ENCODE peak calls at places on chromosome 16, in seven cellular contexts. One of them, this sample, is unnamed.

GRCh38 chr16:84198401-84198800 is 7.4 kb downstream of the ADAD2 start:
- DNase-seq in HCT116: no peak
- DNase-seq in SK-N-SH: no peak
- DNase-seq in GM12878: no peak
- DNase-seq in H1: no peak
- DNase-seq in K562: no peak
- DNase-seq in HepG2: no peak
- DNase-seq in this sample: no peak

GRCh38 chr16:8944113-8944765 is 19.5 kb downstream of the USP7 start:
- DNase-seq in HCT116: no peak
- DNase-seq in SK-N-SH: no peak
- DNase-seq in GM12878: peak; percentile 58
- DNase-seq in H1: no peak
- DNase-seq in K562: no peak
- DNase-seq in HepG2: no peak
- DNase-seq in this sample: no peak

GRCh38 chr16:3170440-3171180 is 17.4 kb upstream of the OR1F1 start:
- DNase-seq in HCT116: no peak
- DNase-seq in SK-N-SH: no peak
- DNase-seq in GM12878: no peak
- DNase-seq in H1: peak; percentile 77
- DNase-seq in K562: no peak
- DNase-seq in HepG2: no peak
- DNase-seq in this sample: no peak

GRCh38 chr16:10126686-10127085 is 55.5 kb downstream of the GRIN2A start:
- DNase-seq in HCT116: no peak
- DNase-seq in SK-N-SH: no peak
- DNase-seq in GM12878: no peak
- DNase-seq in H1: no peak
- DNase-seq in K562: no peak
- DNase-seq in HepG2: no peak
- DNase-seq in this sample: no peak

GRCh38 chr16:69861276-69862030 is 89.7 kb upstream of the CLEC18A start:
- DNase-seq in HCT116: no peak
- DNase-seq in SK-N-SH: no peak
- DNase-seq in GM12878: no peak
- DNase-seq in H1: no peak
- DNase-seq in K562: no peak
- DNase-seq in HepG2: no peak
- DNase-seq in this sample: no peak

GRCh38 chr16:56480776-56481467 is 29.6 kb downstream of the OGFOD1 start:
- DNase-seq in HCT116: no peak
- DNase-seq in SK-N-SH: no peak
- DNase-seq in GM12878: no peak
- DNase-seq in H1: no peak
- DNase-seq in K562: no peak
- DNase-seq in HepG2: no peak
- DNase-seq in this sample: no peak

GRCh38 chr16:82263456-82264159 is 93.6 kb upstream of the MPHOSPH6 start:
- DNase-seq in HCT116: peak; percentile 53
- DNase-seq in SK-N-SH: peak; percentile 51
- DNase-seq in GM12878: peak; percentile 5
- DNase-seq in H1: peak; percentile 68
- DNase-seq in K562: peak; percentile 89
- DNase-seq in HepG2: peak; percentile 56
- DNase-seq in this sample: peak; percentile 84

GRCh38 chr16:57906385-57907316 is 64.3 kb downstream of the CNGB1 start:
- DNase-seq in HCT116: no peak
- DNase-seq in SK-N-SH: no peak
- DNase-seq in GM12878: no peak
- DNase-seq in H1: peak; percentile 88
- DNase-seq in K562: peak; percentile 38
- DNase-seq in HepG2: no peak
- DNase-seq in this sample: no peak

GRCh38 chr16:56742030-56742984 is 12.4 kb downstream of the NUP93 start:
- DNase-seq in HCT116: peak; percentile 22
- DNase-seq in SK-N-SH: no peak
- DNase-seq in GM12878: no peak
- DNase-seq in H1: no peak
- DNase-seq in K562: no peak
- DNase-seq in HepG2: no peak
- DNase-seq in this sample: no peak

GRCh38 chr16:19912445-19913305 is 28.0 kb upstream of the GPRC5B start:
- DNase-seq in HCT116: peak; percentile 8
- DNase-seq in SK-N-SH: no peak
- DNase-seq in GM12878: no peak
- DNase-seq in H1: no peak
- DNase-seq in K562: no peak
- DNase-seq in HepG2: no peak
- DNase-seq in this sample: no peak

GRCh38 chr16:57167951-57168350 is 17.9 kb downstream of the PSME3IP1 start:
- DNase-seq in HCT116: peak; percentile 36
- DNase-seq in SK-N-SH: peak; percentile 46
- DNase-seq in GM12878: no peak
- DNase-seq in H1: no peak
- DNase-seq in K562: no peak
- DNase-seq in HepG2: peak; percentile 53
- DNase-seq in this sample: peak; percentile 41

GRCh38 chr16:7408700-7409340 is 76.2 kb downstream of the RBFOX1 start:
- DNase-seq in HCT116: no peak
- DNase-seq in SK-N-SH: no peak
- DNase-seq in GM12878: no peak
- DNase-seq in H1: no peak
- DNase-seq in K562: no peak
- DNase-seq in HepG2: no peak
- DNase-seq in this sample: no peak

GRCh38 chr16:2244301-2244700 is 7.1 kb downstream of the ECI1 start:
- DNase-seq in HCT116: no peak
- DNase-seq in SK-N-SH: peak; percentile 66
- DNase-seq in GM12878: no peak
- DNase-seq in H1: no peak
- DNase-seq in K562: peak; percentile 46
- DNase-seq in HepG2: no peak
- DNase-seq in this sample: no peak

GRCh38 chr16:69727916-69728270 is 1.5 kb upstream of the NQO1 start:
- DNase-seq in HCT116: no peak
- DNase-seq in SK-N-SH: no peak
- DNase-seq in GM12878: no peak
- DNase-seq in H1: no peak
- DNase-seq in K562: no peak
- DNase-seq in HepG2: no peak
- DNase-seq in this sample: no peak

GRCh38 chr16:28865722-28866453 is 2.2 kb downstream of the SH2B1 start:
- DNase-seq in HCT116: no peak
- DNase-seq in SK-N-SH: no peak
- DNase-seq in GM12878: no peak
- DNase-seq in H1: no peak
- DNase-seq in K562: no peak
- DNase-seq in HepG2: peak; percentile 51
- DNase-seq in this sample: no peak

GRCh38 chr16:77199211-77199610 is at the start of gene SYCE1L:
- DNase-seq in HCT116: no peak
- DNase-seq in SK-N-SH: no peak
- DNase-seq in GM12878: no peak
- DNase-seq in H1: no peak
- DNase-seq in K562: no peak
- DNase-seq in HepG2: no peak
- DNase-seq in this sample: no peak

GRCh38 chr16:56311208-56312027 is 113.9 kb downstream of the AMFR start:
- DNase-seq in HCT116: no peak
- DNase-seq in SK-N-SH: no peak
- DNase-seq in GM12878: no peak
- DNase-seq in H1: no peak
- DNase-seq in K562: no peak
- DNase-seq in HepG2: no peak
- DNase-seq in this sample: no peak

GRCh38 chr16:23252310-23252709 is 49.8 kb upstream of the SCNN1B start:
- DNase-seq in HCT116: no peak
- DNase-seq in SK-N-SH: no peak
- DNase-seq in GM12878: no peak
- DNase-seq in H1: no peak
- DNase-seq in K562: no peak
- DNase-seq in HepG2: no peak
- DNase-seq in this sample: no peak

GRCh38 chr16:29107299-29107698 is 122.4 kb downstream of the LAT start:
- DNase-seq in HCT116: no peak
- DNase-seq in SK-N-SH: no peak
- DNase-seq in GM12878: no peak
- DNase-seq in H1: peak; percentile 63
- DNase-seq in K562: peak; percentile 35
- DNase-seq in HepG2: no peak
- DNase-seq in this sample: peak; percentile 24

GRCh38 chr16:9092282-9092962 is 978 bp downstream of the HAPSTR1 start:
- DNase-seq in HCT116: no peak
- DNase-seq in SK-N-SH: peak; percentile 73
- DNase-seq in GM12878: no peak
- DNase-seq in H1: peak; percentile 75
- DNase-seq in K562: peak; percentile 66
- DNase-seq in HepG2: peak; percentile 41
- DNase-seq in this sample: no peak

GRCh38 chr16:81860310-81860709 is 81.2 kb downstream of the PLCG2 start:
- DNase-seq in HCT116: no peak
- DNase-seq in SK-N-SH: no peak
- DNase-seq in GM12878: no peak
- DNase-seq in H1: no peak
- DNase-seq in K562: no peak
- DNase-seq in HepG2: no peak
- DNase-seq in this sample: no peak

DNA sequence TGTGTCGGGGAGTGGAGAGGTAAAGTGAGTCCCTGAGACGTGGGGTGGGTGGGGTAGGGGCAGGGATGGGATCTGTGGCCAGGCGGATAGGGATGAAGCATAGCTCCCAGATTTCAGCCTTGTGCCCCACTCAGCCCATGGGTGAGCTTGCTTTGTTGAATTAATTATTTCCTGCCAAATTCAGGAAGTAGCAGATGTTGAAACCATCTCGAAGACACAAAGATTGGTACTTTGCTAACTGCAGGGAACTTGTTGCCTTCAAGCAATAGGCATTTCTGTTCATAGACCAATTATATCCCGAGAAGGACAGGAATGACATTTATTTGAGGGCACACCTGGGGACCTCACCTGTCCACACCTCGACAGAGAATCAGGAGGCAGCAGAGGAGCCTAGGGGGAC is 11.0 kb upstream of the C16orf74 start:
- DNase-seq in HCT116: no peak
- DNase-seq in SK-N-SH: no peak
- DNase-seq in GM12878: no peak
- DNase-seq in H1: no peak
- DNase-seq in K562: no peak
- DNase-seq in HepG2: no peak
- DNase-seq in this sample: no peak
- TF ChIP-seq JUND in HCT116: no peak
- TF ChIP-seq JUND in SK-N-SH: no peak
- TF ChIP-seq JUND in GM12878: no peak
- TF ChIP-seq JUND in H1: no peak
- TF ChIP-seq JUND in K562: no peak
- TF ChIP-seq JUND in HepG2: no peak
- TF ChIP-seq JUND in this sample: no peak

GRCh38 chr16:71594000-71594646 is 17.2 kb upstream of the TAT start:
- DNase-seq in HCT116: no peak
- DNase-seq in SK-N-SH: no peak
- DNase-seq in GM12878: no peak
- DNase-seq in H1: no peak
- DNase-seq in K562: no peak
- DNase-seq in HepG2: peak; percentile 93
- DNase-seq in this sample: peak; percentile 59
- TF ChIP-seq JUND in HCT116: no peak
- TF ChIP-seq JUND in SK-N-SH: no peak
- TF ChIP-seq JUND in GM12878: no peak
- TF ChIP-seq JUND in H1: no peak
- TF ChIP-seq JUND in K562: no peak
- TF ChIP-seq JUND in HepG2: peak; percentile 52
- TF ChIP-seq JUND in this sample: no peak

GRCh38 chr16:88320947-88321634 is 61.7 kb upstream of the ZNF469 start:
- DNase-seq in HCT116: peak; percentile 42
- DNase-seq in SK-N-SH: no peak
- DNase-seq in GM12878: no peak
- DNase-seq in H1: no peak
- DNase-seq in K562: peak; percentile 57
- DNase-seq in HepG2: no peak
- DNase-seq in this sample: no peak
- TF ChIP-seq JUND in HCT116: no peak
- TF ChIP-seq JUND in SK-N-SH: no peak
- TF ChIP-seq JUND in GM12878: no peak
- TF ChIP-seq JUND in H1: no peak
- TF ChIP-seq JUND in K562: no peak
- TF ChIP-seq JUND in HepG2: no peak
- TF ChIP-seq JUND in this sample: no peak

GRCh38 chr16:12613131-12613991 is 190.3 kb downstream of the CPPED1 start:
- DNase-seq in HCT116: peak; percentile 94
- DNase-seq in SK-N-SH: no peak
- DNase-seq in GM12878: peak; percentile 76
- DNase-seq in H1: no peak
- DNase-seq in K562: peak; percentile 68
- DNase-seq in HepG2: peak; percentile 100
- DNase-seq in this sample: no peak
- TF ChIP-seq JUND in HCT116: peak; percentile 97
- TF ChIP-seq JUND in SK-N-SH: peak; percentile 57
- TF ChIP-seq JUND in GM12878: peak; percentile 51
- TF ChIP-seq JUND in H1: peak; percentile 74
- TF ChIP-seq JUND in K562: peak; percentile 95
- TF ChIP-seq JUND in HepG2: peak; percentile 94
- TF ChIP-seq JUND in this sample: no peak

DNA sequence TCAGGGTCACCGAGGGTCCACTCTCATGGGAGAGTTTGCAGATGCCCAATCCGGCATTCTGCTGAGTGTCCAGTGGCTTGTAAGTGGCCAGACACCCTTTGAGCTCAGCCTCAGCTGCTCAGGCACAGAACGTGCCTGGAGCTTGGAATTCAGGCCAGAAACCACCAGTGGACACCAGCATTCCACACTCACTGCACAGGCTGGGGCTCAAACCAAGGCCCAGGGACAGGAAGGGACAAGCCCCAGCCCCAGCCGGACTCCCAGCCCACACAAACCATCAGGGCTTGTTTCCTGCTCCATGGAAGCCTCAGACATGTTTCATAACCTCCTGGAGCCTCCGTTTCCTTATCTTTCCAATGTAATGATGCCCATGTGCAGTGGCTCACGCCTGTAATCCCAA is 5.0 kb upstream of the NPRL3 start:
- DNase-seq in HCT116: no peak
- DNase-seq in SK-N-SH: no peak
- DNase-seq in GM12878: no peak
- DNase-seq in H1: no peak
- DNase-seq in K562: no peak
- DNase-seq in HepG2: no peak
- DNase-seq in this sample: no peak
- TF ChIP-seq JUND in HCT116: no peak
- TF ChIP-seq JUND in SK-N-SH: no peak
- TF ChIP-seq JUND in GM12878: no peak
- TF ChIP-seq JUND in H1: no peak
- TF ChIP-seq JUND in K562: no peak
- TF ChIP-seq JUND in HepG2: no peak
- TF ChIP-seq JUND in this sample: no peak

GRCh38 chr16:21260870-21261791 is 17.0 kb downstream of the CRYM start:
- DNase-seq in HCT116: peak; percentile 51
- DNase-seq in SK-N-SH: no peak
- DNase-seq in GM12878: no peak
- DNase-seq in H1: no peak
- DNase-seq in K562: peak; percentile 89
- DNase-seq in HepG2: peak; percentile 99
- DNase-seq in this sample: no peak
- TF ChIP-seq JUND in HCT116: peak; percentile 68
- TF ChIP-seq JUND in SK-N-SH: peak; percentile 43
- TF ChIP-seq JUND in GM12878: no peak
- TF ChIP-seq JUND in H1: no peak
- TF ChIP-seq JUND in K562: peak; percentile 97
- TF ChIP-seq JUND in HepG2: peak; percentile 99
- TF ChIP-seq JUND in this sample: no peak